ENCODE peak calls at places on chromosomes 2 and 18, in four cellular contexts. One of them, this sample, is unnamed. For H3K9me3, the result is how much of the 10 kb centered on the place peaks cover.

GRCh38 chr2:48774251-48774650 is 18.7 kb upstream of the LHCGR start:
- DNase-seq in GM12878: no peak
- DNase-seq in HepG2: no peak
- DNase-seq in H1: no peak
- DNase-seq in this sample: no peak

GRCh38 chr2:241808051-241808450 is 942 bp upstream of the NEU4 start:
- DNase-seq in GM12878: no peak
- DNase-seq in HepG2: peak
- DNase-seq in H1: no peak
- DNase-seq in this sample: no peak

GRCh38 chr2:40138327-40138726 is 313.6 kb downstream of the SLC8A1 start:
- DNase-seq in HepG2: no peak
- DNase-seq in GM12878: no peak
- DNase-seq in H1: no peak
- DNase-seq in this sample: no peak

GRCh38 chr18:46028536-46028891 is 43.5 kb downstream of the PSTPIP2 start:
- DNase-seq in GM12878: no peak
- DNase-seq in H1: no peak
- DNase-seq in HepG2: no peak
- DNase-seq in this sample: no peak

GRCh38 chr2:205658572-205658971 is 23.7 kb upstream of the NRP2 start:
- DNase-seq in HepG2: no peak
- DNase-seq in H1: no peak
- DNase-seq in GM12878: no peak
- DNase-seq in this sample: no peak

GRCh38 chr2:219500135-219500534 is 1.4 kb downstream of the GMPPA start:
- DNase-seq in GM12878: no peak
- DNase-seq in H1: no peak
- DNase-seq in HepG2: peak
- DNase-seq in this sample: no peak

GRCh38 chr18:48929951-48930713 is 20.6 kb downstream of the SMAD7 start:
- DNase-seq in GM12878: no peak
- DNase-seq in HepG2: peak
- DNase-seq in H1: no peak
- DNase-seq in this sample: no peak

GRCh38 chr2:223439184-223439583 is 163.0 kb downstream of the SCG2 start:
- DNase-seq in HepG2: no peak
- DNase-seq in GM12878: no peak
- DNase-seq in H1: no peak
- DNase-seq in this sample: no peak

GRCh38 chr2:198873771-198874501 is 583.8 kb downstream of the SATB2 start:
- DNase-seq in H1: no peak
- DNase-seq in HepG2: no peak
- DNase-seq in GM12878: no peak
- DNase-seq in this sample: no peak

GRCh38 chr2:238169021-238169707 is 10.4 kb downstream of the ERFE start:
- DNase-seq in GM12878: no peak
- DNase-seq in HepG2: no peak
- DNase-seq in H1: no peak
- DNase-seq in this sample: no peak

GRCh38 chr2:3785220-3785889 is 82.0 kb downstream of the DCDC2C start:
- DNase-seq in HepG2: no peak
- DNase-seq in GM12878: no peak
- DNase-seq in H1: no peak
- DNase-seq in this sample: no peak
- TF ChIP-seq SUZ12 in HepG2: no peak
- TF ChIP-seq SUZ12 in GM12878: no peak
- TF ChIP-seq SUZ12 in H1: no peak
- TF ChIP-seq SUZ12 in this sample: no peak

GRCh38 chr2:161241894-161242293 is 66.3 kb upstream of the PSMD14 start:
- DNase-seq in HepG2: no peak
- DNase-seq in GM12878: no peak
- DNase-seq in H1: no peak
- DNase-seq in this sample: no peak

GRCh38 chr2:161237397-161238263 is 70.6 kb upstream of the PSMD14 start:
- DNase-seq in HepG2: no peak
- DNase-seq in H1: no peak
- DNase-seq in GM12878: no peak
- DNase-seq in this sample: no peak

GRCh38 chr2:161238559-161239415 is 69.4 kb upstream of the PSMD14 start:
- DNase-seq in H1: peak
- DNase-seq in HepG2: no peak
- DNase-seq in GM12878: no peak
- DNase-seq in this sample: peak

GRCh38 chr2:161238264-161238558 is 70.0 kb upstream of the PSMD14 start:
- DNase-seq in GM12878: no peak
- DNase-seq in H1: no peak
- DNase-seq in HepG2: no peak
- DNase-seq in this sample: no peak

GRCh38 chr2:161239416-161240109 is 68.7 kb upstream of the PSMD14 start:
- DNase-seq in HepG2: no peak
- DNase-seq in GM12878: no peak
- DNase-seq in H1: no peak
- DNase-seq in this sample: no peak
- H3K9ac ChIP-seq in HepG2: no peak
- H3K9ac ChIP-seq in GM12878: no peak
- H3K9ac ChIP-seq in H1: no peak
- H3K9ac ChIP-seq in this sample: peak

GRCh38 chr2:230785346-230785745 is 72.7 kb downstream of the CAB39 start:
- DNase-seq in GM12878: no peak
- DNase-seq in HepG2: no peak
- DNase-seq in H1: no peak
- DNase-seq in this sample: no peak

GRCh38 chr2:230784840-230785239 is 72.2 kb downstream of the CAB39 start:
- DNase-seq in GM12878: no peak
- DNase-seq in HepG2: no peak
- DNase-seq in H1: peak
- DNase-seq in this sample: no peak

GRCh38 chr2:230779607-230780006 is 67.0 kb downstream of the CAB39 start:
- DNase-seq in GM12878: no peak
- DNase-seq in HepG2: no peak
- DNase-seq in H1: no peak
- DNase-seq in this sample: no peak

GRCh38 chr2:230779141-230779523 is 66.5 kb downstream of the CAB39 start:
- DNase-seq in H1: no peak
- DNase-seq in GM12878: no peak
- DNase-seq in HepG2: no peak
- DNase-seq in this sample: no peak

GRCh38 chr2:230783101-230783500 is 70.5 kb downstream of the CAB39 start:
- DNase-seq in GM12878: no peak
- DNase-seq in H1: no peak
- DNase-seq in HepG2: no peak
- DNase-seq in this sample: no peak
- H3K9me3 ChIP-seq in GM12878: under half
- H3K9me3 ChIP-seq in H1: under half
- H3K9me3 ChIP-seq in HepG2: under half
- H3K9me3 ChIP-seq in this sample: under half

DNA sequence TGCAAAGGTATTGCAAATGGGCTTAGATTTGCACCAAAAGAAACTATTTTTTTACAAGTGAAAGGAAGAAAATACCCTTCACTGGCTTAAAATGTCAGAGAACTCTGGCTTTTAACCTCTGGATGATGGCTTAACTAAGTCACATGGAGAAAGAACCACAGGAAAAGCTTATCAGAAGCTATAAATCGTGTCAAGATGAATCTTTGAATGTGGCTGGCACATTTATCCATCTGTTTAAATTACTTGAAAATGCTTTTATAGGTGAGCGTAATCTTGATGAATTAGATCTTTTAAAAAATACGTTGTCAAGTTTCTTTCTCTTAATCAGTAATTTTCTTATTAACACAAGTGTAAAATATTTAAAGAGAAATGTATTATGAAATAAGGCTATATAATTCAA is 32.0 kb upstream of the CCDC178 start:
- DNase-seq in GM12878: no peak
- DNase-seq in H1: no peak
- DNase-seq in HepG2: no peak
- DNase-seq in this sample: no peak
- TF ChIP-seq SUZ12 in GM12878: no peak
- TF ChIP-seq SUZ12 in H1: no peak
- TF ChIP-seq SUZ12 in HepG2: no peak
- TF ChIP-seq SUZ12 in this sample: no peak

DNA sequence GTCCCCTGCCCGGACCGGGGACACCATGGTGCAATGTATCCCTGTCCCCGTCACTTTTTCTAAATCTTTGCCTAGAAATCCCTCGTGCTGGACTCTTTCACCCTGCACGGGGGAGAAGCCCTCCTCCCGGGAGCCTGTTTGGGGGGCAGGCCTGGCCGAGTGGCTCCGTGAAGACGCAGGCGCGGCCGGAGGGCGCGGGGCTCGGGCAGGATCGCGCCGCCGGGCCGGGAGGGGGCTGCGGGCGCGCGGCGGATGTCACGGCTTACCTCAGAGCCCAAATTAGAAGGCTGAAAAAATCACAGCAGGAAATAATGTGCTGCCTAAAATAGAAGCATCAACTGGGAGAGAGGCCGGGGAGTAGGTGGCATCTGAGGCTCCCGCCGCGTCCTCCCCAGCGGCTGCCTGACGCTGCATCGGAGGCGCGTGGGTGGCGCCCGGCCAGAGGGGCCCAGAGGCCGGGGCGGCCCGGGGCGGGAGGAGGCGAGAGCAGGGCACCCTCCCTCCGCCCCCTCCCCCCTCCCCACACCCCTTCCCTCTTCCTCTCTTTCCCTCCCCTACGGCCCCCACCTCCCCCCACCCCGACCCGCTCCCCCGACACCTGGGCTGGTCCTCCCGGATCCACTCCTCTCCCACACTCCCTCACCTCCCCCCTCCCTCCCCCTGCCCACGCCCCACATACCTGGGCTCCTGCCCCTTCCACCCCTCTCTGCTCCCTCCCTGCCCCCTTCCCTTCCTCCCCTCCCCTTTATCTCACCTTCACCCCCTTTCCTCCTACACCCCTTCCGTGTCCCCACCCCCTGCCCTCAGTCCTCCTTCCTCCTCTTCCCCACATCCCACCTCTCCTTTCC is 51.9 kb downstream of the SLC4A1AP start:
- DNase-seq in GM12878: no peak
- DNase-seq in H1: no peak
- DNase-seq in HepG2: no peak
- DNase-seq in this sample: no peak
- H3K9ac ChIP-seq in GM12878: no peak
- H3K9ac ChIP-seq in H1: no peak
- H3K9ac ChIP-seq in HepG2: peak
- H3K9ac ChIP-seq in this sample: peak

GRCh38 chr2:35585972-35586371 is 769.6 kb upstream of the CRIM1 start:
- DNase-seq in H1: no peak
- DNase-seq in HepG2: no peak
- DNase-seq in GM12878: no peak
- DNase-seq in this sample: peak
- H3K9me3 ChIP-seq in H1: under half
- H3K9me3 ChIP-seq in HepG2: half or more
- H3K9me3 ChIP-seq in GM12878: under half
- H3K9me3 ChIP-seq in this sample: under half

DNA sequence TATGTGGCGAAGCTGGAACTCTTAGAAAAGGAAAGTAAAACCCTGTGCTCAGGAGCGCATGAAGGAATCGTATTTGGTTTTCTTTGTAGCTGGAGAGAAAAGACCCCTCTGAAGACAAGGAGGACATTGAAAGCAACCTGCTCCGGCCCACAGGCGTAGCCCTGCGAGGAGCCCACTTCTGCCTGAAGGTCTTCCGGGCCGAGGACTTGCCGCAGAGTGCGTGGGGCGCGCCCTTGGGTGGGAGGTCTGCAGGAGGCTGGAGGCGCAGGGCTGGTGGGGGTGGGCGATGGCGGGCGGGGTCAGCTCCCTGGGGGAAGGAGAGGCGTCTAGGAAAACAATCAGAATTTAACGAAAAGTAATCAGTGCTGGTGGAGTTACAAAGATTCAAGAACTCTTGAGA is 72.8 kb downstream of the DYSF start:
- DNase-seq in GM12878: no peak
- DNase-seq in H1: no peak
- DNase-seq in HepG2: no peak
- DNase-seq in this sample: no peak
- TF ChIP-seq SUZ12 in GM12878: no peak
- TF ChIP-seq SUZ12 in H1: no peak
- TF ChIP-seq SUZ12 in HepG2: no peak
- TF ChIP-seq SUZ12 in this sample: no peak

GRCh38 chr2:46847726-46848421 is 67.7 kb downstream of the MCFD2 start:
- DNase-seq in GM12878: no peak
- DNase-seq in HepG2: no peak
- DNase-seq in H1: no peak
- DNase-seq in this sample: no peak

GRCh38 chr2:46846454-46846990 is 69.1 kb downstream of the MCFD2 start:
- DNase-seq in H1: no peak
- DNase-seq in GM12878: no peak
- DNase-seq in HepG2: no peak
- DNase-seq in this sample: no peak

GRCh38 chr2:46848446-46848845 is 67.2 kb downstream of the MCFD2 start:
- DNase-seq in HepG2: no peak
- DNase-seq in GM12878: no peak
- DNase-seq in H1: no peak
- DNase-seq in this sample: no peak

GRCh38 chr2:46845542-46846453 is 69.8 kb downstream of the MCFD2 start:
- DNase-seq in HepG2: no peak
- DNase-seq in GM12878: no peak
- DNase-seq in H1: no peak
- DNase-seq in this sample: no peak

GRCh38 chr2:46847185-46847710 is 68.4 kb downstream of the MCFD2 start:
- DNase-seq in HepG2: peak
- DNase-seq in GM12878: no peak
- DNase-seq in H1: no peak
- DNase-seq in this sample: no peak
- H3K9ac ChIP-seq in HepG2: no peak
- H3K9ac ChIP-seq in GM12878: no peak
- H3K9ac ChIP-seq in H1: no peak
- H3K9ac ChIP-seq in this sample: no peak

GRCh38 chr2:63287961-63288360 is 237.3 kb downstream of the OTX1 start:
- DNase-seq in H1: no peak
- DNase-seq in GM12878: no peak
- DNase-seq in HepG2: no peak
- DNase-seq in this sample: no peak
- H3K9me3 ChIP-seq in H1: under half
- H3K9me3 ChIP-seq in GM12878: under half
- H3K9me3 ChIP-seq in HepG2: under half
- H3K9me3 ChIP-seq in this sample: under half

This sample was measured in NT2/D1.